ENCODE peak calls at places on chromosome 5, in nine cellular contexts. One of them, this sample, is unnamed.

GRCh38 chr5:175253597-175253996 is 190.4 kb downstream of the DRD1 start:
- DNase-seq in BE2C: no peak
- DNase-seq in GM13977: no peak
- DNase-seq in stimulated activated CD8-positive, alpha-beta memory T cell treated with anti-CD3 and anti-CD28 coated beads, Interleukin-12 subunit alpha, Interleukin-12 subunit beta, amount 100 ng/mL, for 4 hours: no peak
- DNase-seq in GM12892: no peak
- DNase-seq in NCI-H2029: no peak
- DNase-seq in T-helper 2 cell: no peak
- DNase-seq in H4: no peak
- DNase-seq in endothelial cell: no peak
- DNase-seq in this sample: no peak

GRCh38 chr5:114305402-114306207 is 56.3 kb upstream of the KCNN2 start:
- DNase-seq in BE2C: no peak
- DNase-seq in GM13977: peak
- DNase-seq in stimulated activated CD8-positive, alpha-beta memory T cell treated with anti-CD3 and anti-CD28 coated beads, Interleukin-12 subunit alpha, Interleukin-12 subunit beta, amount 100 ng/mL, for 4 hours: no peak
- DNase-seq in GM12892: no peak
- DNase-seq in NCI-H2029: no peak
- DNase-seq in T-helper 2 cell: no peak
- DNase-seq in H4: peak
- DNase-seq in endothelial cell: peak
- DNase-seq in this sample: peak

GRCh38 chr5:14445581-14446290 is 135.9 kb upstream of the OTULINL start:
- DNase-seq in BE2C: peak
- DNase-seq in GM13977: no peak
- DNase-seq in stimulated activated CD8-positive, alpha-beta memory T cell treated with anti-CD3 and anti-CD28 coated beads, Interleukin-12 subunit alpha, Interleukin-12 subunit beta, amount 100 ng/mL, for 4 hours: no peak
- DNase-seq in GM12892: no peak
- DNase-seq in NCI-H2029: peak
- DNase-seq in T-helper 2 cell: no peak
- DNase-seq in H4: no peak
- DNase-seq in endothelial cell: peak
- DNase-seq in this sample: no peak

GRCh38 chr5:139979943-139980342 is 63.2 kb downstream of the NRG2 start:
- DNase-seq in BE2C: no peak
- DNase-seq in GM13977: no peak
- DNase-seq in stimulated activated CD8-positive, alpha-beta memory T cell treated with anti-CD3 and anti-CD28 coated beads, Interleukin-12 subunit alpha, Interleukin-12 subunit beta, amount 100 ng/mL, for 4 hours: no peak
- DNase-seq in GM12892: no peak
- DNase-seq in NCI-H2029: no peak
- DNase-seq in T-helper 2 cell: no peak
- DNase-seq in H4: no peak
- DNase-seq in endothelial cell: no peak
- DNase-seq in this sample: no peak

GRCh38 chr5:148969291-148969690 is 93.6 kb downstream of the SH3TC2 start:
- DNase-seq in BE2C: no peak
- DNase-seq in GM13977: no peak
- DNase-seq in stimulated activated CD8-positive, alpha-beta memory T cell treated with anti-CD3 and anti-CD28 coated beads, Interleukin-12 subunit alpha, Interleukin-12 subunit beta, amount 100 ng/mL, for 4 hours: no peak
- DNase-seq in GM12892: no peak
- DNase-seq in NCI-H2029: no peak
- DNase-seq in T-helper 2 cell: no peak
- DNase-seq in H4: no peak
- DNase-seq in endothelial cell: no peak
- DNase-seq in this sample: no peak

GRCh38 chr5:159897786-159898393 is 18.4 kb upstream of the ADRA1B start:
- DNase-seq in BE2C: no peak
- DNase-seq in GM13977: no peak
- DNase-seq in stimulated activated CD8-positive, alpha-beta memory T cell treated with anti-CD3 and anti-CD28 coated beads, Interleukin-12 subunit alpha, Interleukin-12 subunit beta, amount 100 ng/mL, for 4 hours: no peak
- DNase-seq in GM12892: no peak
- DNase-seq in NCI-H2029: peak
- DNase-seq in T-helper 2 cell: no peak
- DNase-seq in H4: peak
- DNase-seq in endothelial cell: no peak
- DNase-seq in this sample: no peak

GRCh38 chr5:14417232-14417730 is 164.3 kb upstream of the OTULINL start:
- DNase-seq in BE2C: peak
- DNase-seq in GM13977: peak
- DNase-seq in stimulated activated CD8-positive, alpha-beta memory T cell treated with anti-CD3 and anti-CD28 coated beads, Interleukin-12 subunit alpha, Interleukin-12 subunit beta, amount 100 ng/mL, for 4 hours: no peak
- DNase-seq in GM12892: no peak
- DNase-seq in NCI-H2029: no peak
- DNase-seq in T-helper 2 cell: no peak
- DNase-seq in H4: no peak
- DNase-seq in endothelial cell: no peak
- DNase-seq in this sample: peak

GRCh38 chr5:120466337-120467006 is 2.4 kb downstream of the PRR16 start:
- DNase-seq in BE2C: no peak
- DNase-seq in GM13977: no peak
- DNase-seq in stimulated activated CD8-positive, alpha-beta memory T cell treated with anti-CD3 and anti-CD28 coated beads, Interleukin-12 subunit alpha, Interleukin-12 subunit beta, amount 100 ng/mL, for 4 hours: no peak
- DNase-seq in GM12892: no peak
- DNase-seq in NCI-H2029: no peak
- DNase-seq in T-helper 2 cell: no peak
- DNase-seq in H4: no peak
- DNase-seq in endothelial cell: no peak
- DNase-seq in this sample: peak

GRCh38 chr5:964821-965220 is 43.8 kb upstream of the NKD2 start:
- DNase-seq in BE2C: no peak
- DNase-seq in GM13977: no peak
- DNase-seq in stimulated activated CD8-positive, alpha-beta memory T cell treated with anti-CD3 and anti-CD28 coated beads, Interleukin-12 subunit alpha, Interleukin-12 subunit beta, amount 100 ng/mL, for 4 hours: no peak
- DNase-seq in GM12892: no peak
- DNase-seq in NCI-H2029: no peak
- DNase-seq in T-helper 2 cell: no peak
- DNase-seq in H4: no peak
- DNase-seq in endothelial cell: no peak
- DNase-seq in this sample: peak

GRCh38 chr5:126430631-126431030 is 7.4 kb downstream of the GRAMD2B start:
- DNase-seq in BE2C: no peak
- DNase-seq in GM13977: no peak
- DNase-seq in stimulated activated CD8-positive, alpha-beta memory T cell treated with anti-CD3 and anti-CD28 coated beads, Interleukin-12 subunit alpha, Interleukin-12 subunit beta, amount 100 ng/mL, for 4 hours: no peak
- DNase-seq in GM12892: no peak
- DNase-seq in NCI-H2029: no peak
- DNase-seq in T-helper 2 cell: no peak
- DNase-seq in H4: no peak
- DNase-seq in endothelial cell: no peak
- DNase-seq in this sample: no peak

GRCh38 chr5:126544087-126544740 is 50.8 kb downstream of the ALDH7A1 start:
- DNase-seq in BE2C: peak
- DNase-seq in GM13977: peak
- DNase-seq in stimulated activated CD8-positive, alpha-beta memory T cell treated with anti-CD3 and anti-CD28 coated beads, Interleukin-12 subunit alpha, Interleukin-12 subunit beta, amount 100 ng/mL, for 4 hours: no peak
- DNase-seq in GM12892: peak
- DNase-seq in NCI-H2029: no peak
- DNase-seq in T-helper 2 cell: no peak
- DNase-seq in H4: peak
- DNase-seq in endothelial cell: peak
- DNase-seq in this sample: peak

GRCh38 chr5:134874831-134875655 is 872 bp downstream of the TXNDC15 start:
- DNase-seq in BE2C: peak
- DNase-seq in GM13977: peak
- DNase-seq in stimulated activated CD8-positive, alpha-beta memory T cell treated with anti-CD3 and anti-CD28 coated beads, Interleukin-12 subunit alpha, Interleukin-12 subunit beta, amount 100 ng/mL, for 4 hours: no peak
- DNase-seq in GM12892: peak
- DNase-seq in NCI-H2029: no peak
- DNase-seq in T-helper 2 cell: peak
- DNase-seq in H4: peak
- DNase-seq in endothelial cell: peak
- DNase-seq in this sample: peak

GRCh38 chr5:81980598-81981260 is 8.9 kb downstream of the ATG10 start:
- DNase-seq in BE2C: no peak
- DNase-seq in GM13977: no peak
- DNase-seq in stimulated activated CD8-positive, alpha-beta memory T cell treated with anti-CD3 and anti-CD28 coated beads, Interleukin-12 subunit alpha, Interleukin-12 subunit beta, amount 100 ng/mL, for 4 hours: no peak
- DNase-seq in GM12892: no peak
- DNase-seq in NCI-H2029: no peak
- DNase-seq in T-helper 2 cell: no peak
- DNase-seq in H4: no peak
- DNase-seq in endothelial cell: no peak
- DNase-seq in this sample: peak

GRCh38 chr5:110854200-110854599 is 115.4 kb downstream of the SLC25A46 start:
- DNase-seq in BE2C: no peak
- DNase-seq in GM13977: no peak
- DNase-seq in stimulated activated CD8-positive, alpha-beta memory T cell treated with anti-CD3 and anti-CD28 coated beads, Interleukin-12 subunit alpha, Interleukin-12 subunit beta, amount 100 ng/mL, for 4 hours: no peak
- DNase-seq in GM12892: no peak
- DNase-seq in NCI-H2029: no peak
- DNase-seq in T-helper 2 cell: no peak
- DNase-seq in H4: no peak
- DNase-seq in endothelial cell: no peak
- DNase-seq in this sample: no peak

GRCh38 chr5:150556859-150557506 is 49.1 kb downstream of the NDST1 start:
- DNase-seq in BE2C: no peak
- DNase-seq in GM13977: no peak
- DNase-seq in stimulated activated CD8-positive, alpha-beta memory T cell treated with anti-CD3 and anti-CD28 coated beads, Interleukin-12 subunit alpha, Interleukin-12 subunit beta, amount 100 ng/mL, for 4 hours: no peak
- DNase-seq in GM12892: no peak
- DNase-seq in NCI-H2029: no peak
- DNase-seq in T-helper 2 cell: no peak
- DNase-seq in H4: no peak
- DNase-seq in endothelial cell: no peak
- DNase-seq in this sample: peak